ENCODE peak calls at places on chromosomes 16 and 17, in eight cellular contexts. M, R, U, J, N, H, Q and P are unnamed samples.

GRCh38 chr16:57255686-57256415 is 10.8 kb downstream of the ARL2BP start:
- DNase-seq in Q (no peak), J (no peak), U (no peak), M (no peak), H (no peak), R (no peak), N (no peak), P (no peak)

GRCh38 chr17:50318551-50319310 is 27.2 kb upstream of the XYLT2 start:
- DNase-seq in R (no peak), J (no peak), N (no peak), M (no peak), Q (no peak), H (peak), U (no peak), P (no peak)

GRCh38 chr17:4944163-4944553 is 4.1 kb downstream of the RNF167 start:
- DNase-seq in U (no peak), Q (no peak), R (no peak), M (no peak), J (no peak), N (peak), H (no peak), P (peak)

GRCh38 chr17:58960068-58960467 is 146.6 kb downstream of the TRIM37 start:
- DNase-seq in Q (no peak), H (peak), R (no peak), N (no peak), J (peak), M (no peak), U (peak), P (peak)

GRCh38 chr17:30921544-30922196 is at the start of gene ADAP2:
- DNase-seq in M (no peak), H (no peak), N (no peak), Q (no peak), U (peak), J (no peak), R (no peak), P (peak)

GRCh38 chr17:36657763-36658490 is 56.5 kb downstream of the MRM1 start:
- DNase-seq in M (no peak), Q (no peak), H (peak), N (peak), R (no peak), J (no peak), U (no peak), P (no peak)

GRCh38 chr17:55588446-55588845 is 77.2 kb upstream of the SMIM36 start:
- DNase-seq in H (no peak), M (no peak), R (no peak), U (no peak), Q (no peak), N (no peak), J (no peak), P (no peak)

GRCh38 chr17:47694818-47695663 is 1.1 kb downstream of the TBKBP1 start:
- DNase-seq in R (peak), U (peak), N (peak), H (peak), J (no peak), Q (peak), M (peak), P (no peak)

GRCh38 chr17:42759982-42760651 is 910 bp upstream of the RAMP2 start:
- DNase-seq in N (no peak), R (no peak), Q (no peak), J (no peak), U (no peak), M (no peak), H (no peak), P (peak)

GRCh38 chr17:81428121-81428515 is 32.9 kb downstream of the BAHCC1 start:
- DNase-seq in M (no peak), R (no peak), N (no peak), J (no peak), U (peak), H (peak), Q (no peak), P (no peak)

GRCh38 chr17:65956814-65957213 is 235.1 kb downstream of the CEP112 start:
- DNase-seq in R (no peak), M (no peak), J (no peak), Q (no peak), U (no peak), H (no peak), N (no peak), P (no peak)

GRCh38 chr16:50441758-50442157 is 73.0 kb upstream of the BRD7 start:
- DNase-seq in R (no peak), U (no peak), Q (no peak), M (no peak), J (no peak), N (no peak), H (no peak), P (no peak)

GRCh38 chr17:65855245-65855644 is 293.8 kb upstream of the AXIN2 start:
- DNase-seq in N (no peak), R (no peak), U (no peak), J (no peak), Q (no peak), M (no peak), H (no peak), P (no peak)

GRCh38 chr16:10616744-10617640 is 36.6 kb upstream of the EMP2 start:
- DNase-seq in J (no peak), R (no peak), N (no peak), Q (peak), M (peak), U (no peak), H (no peak), P (no peak)

GRCh38 chr17:58531122-58531521 is 16.7 kb upstream of the MTMR4 start:
- DNase-seq in M (no peak), Q (peak), U (no peak), H (peak), R (no peak), J (no peak), N (no peak), P (no peak)

GRCh38 chr16:79006762-79007161 is 593.8 kb downstream of the MAF start:
- DNase-seq in N (no peak), J (no peak), Q (no peak), U (no peak), R (no peak), H (no peak), M (no peak), P (no peak)

GRCh38 chr17:81093576-81094223 is 58.7 kb downstream of the BAIAP2 start:
- DNase-seq in N (no peak), M (no peak), J (no peak), R (no peak), Q (no peak), U (peak), H (peak), P (no peak)

GRCh38 chr17:45353047-45353446 is 36.2 kb upstream of the MAP3K14 start:
- DNase-seq in H (no peak), M (no peak), R (peak), U (no peak), J (no peak), N (peak), Q (no peak), P (peak)

GRCh38 chr16:22164482-22164881 is 2.2 kb downstream of the SDR42E2 start:
- DNase-seq in J (no peak), R (no peak), N (no peak), U (no peak), Q (no peak), M (no peak), H (no peak), P (no peak)

GRCh38 chr17:49388290-49388640 is 26.2 kb upstream of the ZNF652 start:
- DNase-seq in N (no peak), M (no peak), U (no peak), Q (no peak), H (no peak), J (no peak), R (no peak), P (peak)

GRCh38 chr16:31071861-31072260 is 2.2 kb downstream of the ZNF668 start:
- DNase-seq in Q (no peak), R (no peak), N (no peak), H (peak), U (peak), J (peak), M (no peak), P (peak)

GRCh38 chr16:23676924-23677480 is 1.7 kb upstream of the PLK1 start:
- DNase-seq in M (no peak), N (no peak), U (no peak), J (no peak), R (no peak), H (peak), Q (no peak), P (no peak)

GRCh38 chr16:81635336-81635947 is 143.6 kb upstream of the PLCG2 start:
- DNase-seq in N (no peak), R (no peak), Q (no peak), H (peak), M (no peak), U (peak), J (no peak), P (no peak)

GRCh38 chr17:27520571-27521185 is 64.4 kb downstream of the KSR1 start:
- DNase-seq in N (no peak), Q (no peak), R (no peak), J (no peak), U (no peak), M (no peak), H (no peak), P (no peak)

GRCh38 chr17:48729335-48730239 is 1.0 kb upstream of the HOXB13 start:
- DNase-seq in R (no peak), N (no peak), Q (no peak), U (no peak), M (no peak), J (no peak), H (no peak), P (no peak)

GRCh38 chr17:61401280-61402072 is 1.8 kb downstream of the TBX2 start:
- DNase-seq in H (no peak), M (no peak), N (no peak), J (no peak), Q (no peak), R (no peak), U (no peak), P (no peak)

GRCh38 chr17:50479522-50480141 is 972 bp downstream of the RSAD1 start:
- DNase-seq in N (peak), M (peak), H (peak), J (no peak), Q (peak), R (peak), U (peak), P (peak)

GRCh38 chr17:77425791-77426641 is 285.2 kb downstream of the SEC14L1 start:
- DNase-seq in U (no peak), J (peak), Q (peak), N (no peak), R (peak), M (peak), H (peak), P (no peak)

GRCh38 chr16:28181557-28181914 is 30.2 kb downstream of the XPO6 start:
- DNase-seq in M (no peak), N (no peak), H (no peak), J (peak), R (no peak), Q (peak), U (no peak), P (peak)

GRCh38 chr17:17028059-17028877 is 14.0 kb upstream of the MPRIP start:
- DNase-seq in U (no peak), H (peak), N (no peak), M (no peak), J (no peak), Q (no peak), R (no peak), P (no peak)

GRCh38 chr16:6482861-6483530 is 849.6 kb upstream of the RBFOX1 start:
- DNase-seq in H (peak), Q (no peak), U (peak), N (no peak), M (no peak), J (no peak), R (no peak), P (no peak)

GRCh38 chr17:75525806-75526554 is 483 bp downstream of the LLGL2 start:
- DNase-seq in N (no peak), U (no peak), J (no peak), R (no peak), H (peak), Q (no peak), M (no peak), P (no peak)

GRCh38 chr17:43341705-43342600 is 56.8 kb upstream of the ARL4D start:
- DNase-seq in N (no peak), R (no peak), H (no peak), J (no peak), Q (no peak), U (no peak), M (peak), P (peak)

GRCh38 chr17:43905985-43906852 is 1.1 kb downstream of the MPP2 start:
- DNase-seq in Q (peak), U (peak), N (no peak), R (peak), H (peak), J (no peak), M (no peak), P (no peak)

GRCh38 chr17:2749784-2750181 is 331 bp upstream of the CCDC92B start:
- DNase-seq in J (no peak), Q (peak), N (peak), H (peak), M (peak), R (peak), U (peak), P (peak)